ENCODE peak calls at places on chromosome 6, in four cellular contexts. A, V, Q and G are unnamed samples.

GRCh38 chr6:7047966-7048365 is 59.8 kb upstream of the RREB1 start:
- DNase-seq in A (no peak), V (peak; percentile 41), Q (no peak), G (no peak)

GRCh38 chr6:107574856-107575255 is 84.9 kb downstream of the SOBP start:
- DNase-seq in Q (no peak), A (no peak), V (no peak), G (no peak)

GRCh38 chr6:107564223-107564855 is 74.4 kb downstream of the SOBP start:
- DNase-seq in Q (no peak), V (no peak), A (no peak), G (no peak)

GRCh38 chr6:19988555-19988954 is 151.4 kb downstream of the ID4 start:
- DNase-seq in V (peak; percentile 9), Q (peak; percentile 27), A (no peak), G (no peak)

GRCh38 chr6:148055410-148055809 is 287.2 kb upstream of the SASH1 start:
- DNase-seq in Q (no peak), V (no peak), A (no peak), G (no peak)

GRCh38 chr6:37648465-37649330 is 49.0 kb downstream of the MDGA1 start:
- DNase-seq in V (no peak), Q (peak; percentile 23), A (peak; percentile 99), G (peak; percentile 100)

GRCh38 chr6:160781298-160781697 is 79.3 kb downstream of the PLG start:
- DNase-seq in Q (no peak), V (no peak), A (no peak), G (no peak)

GRCh38 chr6:140393665-140394064 is 1019.2 kb upstream of the CITED2 start:
- DNase-seq in V (peak; percentile 82), A (no peak), Q (no peak), G (no peak)

GRCh38 chr6:4394786-4395185 is 259.4 kb upstream of the ECI2 start:
- DNase-seq in A (no peak), V (no peak), Q (no peak), G (no peak)

GRCh38 chr6:134081506-134081905 is 29.1 kb upstream of the SLC2A12 start:
- DNase-seq in A (no peak), V (no peak), Q (no peak), G (no peak)

DNA sequence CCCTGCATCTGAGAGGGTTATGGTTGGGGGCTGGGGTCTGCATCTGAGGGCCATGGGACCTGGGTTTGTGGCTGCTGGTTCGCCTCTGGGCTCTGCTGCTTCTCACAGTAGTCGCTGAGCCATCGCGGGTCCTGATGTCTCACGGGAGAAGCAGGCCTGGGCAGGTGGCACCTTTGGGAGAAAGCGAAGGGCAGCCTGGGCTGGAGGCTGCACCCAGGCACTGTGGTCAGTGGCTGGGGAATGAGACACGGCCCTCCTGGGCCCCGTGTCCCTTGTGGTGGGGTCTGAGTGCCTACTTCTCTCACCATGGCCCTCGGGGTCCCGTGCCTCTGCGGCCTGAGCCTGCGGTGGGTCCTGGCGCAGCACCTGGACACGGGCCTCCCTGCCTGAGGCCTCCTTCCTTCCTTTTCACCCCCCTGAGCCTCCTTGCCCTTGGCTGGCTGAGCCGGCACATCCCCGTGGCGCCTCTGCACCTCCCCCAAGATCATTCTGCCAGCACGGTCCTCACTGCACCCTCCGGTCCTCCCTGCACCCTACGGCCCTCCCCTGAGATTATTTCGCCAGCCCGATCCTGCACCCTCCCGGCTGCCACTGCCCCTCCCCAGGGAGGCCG is 206.0 kb downstream of the ERMARD start:
- DNase-seq in A (no peak), V (no peak), Q (no peak), G (no peak)
- H3K14ac ChIP-seq in A (no peak overlapping the region), V (no peak overlapping the region), Q (no peak overlapping the region), G (no peak overlapping the region)

GRCh38 chr6:44671333-44671732 is 283.8 kb downstream of the CDC5L start:
- DNase-seq in A (no peak), V (no peak), Q (no peak), G (no peak)
- H3K14ac ChIP-seq in A (no peak overlapping the region), V (no peak overlapping the region), Q (no peak overlapping the region), G (no peak overlapping the region)

GRCh38 chr6:13427838-13428527 is 59.4 kb downstream of the GFOD1 start:
- DNase-seq in Q (no peak), A (peak; percentile 48), V (no peak), G (no peak)

GRCh38 chr6:13431059-13431656 is 56.2 kb downstream of the GFOD1 start:
- DNase-seq in A (no peak), V (no peak), Q (no peak), G (no peak)

GRCh38 chr6:13428528-13429405 is 58.6 kb downstream of the GFOD1 start:
- DNase-seq in Q (no peak), V (no peak), A (peak; percentile 49), G (no peak)

GRCh38 chr6:13427346-13427745 is 60.1 kb downstream of the GFOD1 start:
- DNase-seq in Q (no peak), V (no peak), A (no peak), G (no peak)

GRCh38 chr6:13429406-13429753 is 58.0 kb downstream of the GFOD1 start:
- DNase-seq in V (no peak), Q (no peak), A (no peak), G (no peak)
- H3K14ac ChIP-seq in V (no peak overlapping the region), Q (no peak overlapping the region), A (no peak overlapping the region), G (no peak overlapping the region)

DNA sequence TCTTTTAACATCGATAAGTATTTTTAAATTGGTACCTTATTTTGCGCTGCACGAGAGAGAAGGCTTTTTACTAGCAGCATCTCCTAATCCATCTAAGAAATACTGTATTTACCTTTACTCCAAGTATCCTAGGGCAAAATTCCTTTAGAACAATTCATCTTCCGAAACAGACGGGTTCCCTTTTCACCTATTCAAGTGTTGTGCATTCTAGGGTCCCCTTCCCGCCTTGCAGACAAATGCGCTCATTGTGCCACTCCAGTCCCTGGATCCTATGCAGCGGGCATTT is 735 bp upstream of the SCAF8 start:
- DNase-seq in A (peak; percentile 72), V (no peak), Q (no peak), G (no peak)
- H3K14ac ChIP-seq in A (peak overlapping the region; percentile 94), V (no peak overlapping the region), Q (no peak overlapping the region), G (no peak overlapping the region)

GRCh38 chr6:157380779-157381561 is at the start of gene ZDHHC14:
- DNase-seq in Q (peak; percentile 69), A (peak; percentile 52), V (peak; percentile 80), G (peak; percentile 73)
- H3K14ac ChIP-seq in Q (peak within 1 kb of the TSS; percentile 78), A (no peak within 1 kb of the TSS), V (peak within 1 kb of the TSS; percentile 75), G (no peak within 1 kb of the TSS)

GRCh38 chr6:31540640-31541039 is 1.2 kb downstream of the DDX39B start:
- DNase-seq in Q (no peak), V (no peak), A (no peak), G (no peak)

GRCh38 chr6:31541658-31542521 is at the start of gene DDX39B:
- DNase-seq in V (peak; percentile 98), Q (peak; percentile 92), A (peak; percentile 96), G (peak; percentile 90)

GRCh38 chr6:31543639-31544038 is 1.8 kb upstream of the DDX39B start:
- DNase-seq in A (no peak), Q (no peak), V (no peak), G (no peak)

GRCh38 chr6:31538805-31539400 is 2.9 kb downstream of the DDX39B start:
- DNase-seq in Q (no peak), V (no peak), A (no peak), G (no peak)

DNA sequence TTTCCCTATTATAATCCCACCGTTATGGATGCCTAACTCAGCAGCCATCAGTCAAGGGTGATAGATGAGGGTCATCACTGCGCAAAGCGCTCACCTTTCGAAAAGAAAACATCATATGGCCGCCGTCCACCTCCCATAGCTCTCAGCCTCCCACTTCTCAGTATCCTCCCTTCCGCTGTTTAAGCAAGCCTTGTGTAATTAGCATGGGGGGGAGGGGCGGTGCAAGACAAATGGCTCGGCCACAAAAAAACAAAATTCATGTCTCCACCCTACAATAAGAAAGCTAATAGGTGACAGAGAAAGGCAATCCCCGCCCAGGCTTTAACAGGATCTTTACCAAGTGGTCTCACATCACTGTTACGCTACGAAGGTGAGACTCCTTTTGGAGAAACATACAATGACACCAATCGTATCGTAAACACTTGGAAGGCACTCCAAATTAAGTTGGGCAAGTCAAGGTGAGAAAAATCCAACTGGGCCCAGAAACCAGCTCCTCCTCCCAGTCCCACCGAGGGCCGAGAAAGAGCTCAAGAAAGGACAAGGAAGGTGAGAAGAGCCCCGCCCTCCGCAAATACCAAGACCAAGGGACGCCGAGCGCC is 645 bp downstream of the DDX39B start:
- DNase-seq in Q (peak; percentile 29), V (peak; percentile 50), A (no peak), G (no peak)
- H3K14ac ChIP-seq in Q (no peak overlapping the region), V (peak overlapping the region; percentile 100), A (peak overlapping the region; percentile 64), G (no peak overlapping the region)

DNA sequence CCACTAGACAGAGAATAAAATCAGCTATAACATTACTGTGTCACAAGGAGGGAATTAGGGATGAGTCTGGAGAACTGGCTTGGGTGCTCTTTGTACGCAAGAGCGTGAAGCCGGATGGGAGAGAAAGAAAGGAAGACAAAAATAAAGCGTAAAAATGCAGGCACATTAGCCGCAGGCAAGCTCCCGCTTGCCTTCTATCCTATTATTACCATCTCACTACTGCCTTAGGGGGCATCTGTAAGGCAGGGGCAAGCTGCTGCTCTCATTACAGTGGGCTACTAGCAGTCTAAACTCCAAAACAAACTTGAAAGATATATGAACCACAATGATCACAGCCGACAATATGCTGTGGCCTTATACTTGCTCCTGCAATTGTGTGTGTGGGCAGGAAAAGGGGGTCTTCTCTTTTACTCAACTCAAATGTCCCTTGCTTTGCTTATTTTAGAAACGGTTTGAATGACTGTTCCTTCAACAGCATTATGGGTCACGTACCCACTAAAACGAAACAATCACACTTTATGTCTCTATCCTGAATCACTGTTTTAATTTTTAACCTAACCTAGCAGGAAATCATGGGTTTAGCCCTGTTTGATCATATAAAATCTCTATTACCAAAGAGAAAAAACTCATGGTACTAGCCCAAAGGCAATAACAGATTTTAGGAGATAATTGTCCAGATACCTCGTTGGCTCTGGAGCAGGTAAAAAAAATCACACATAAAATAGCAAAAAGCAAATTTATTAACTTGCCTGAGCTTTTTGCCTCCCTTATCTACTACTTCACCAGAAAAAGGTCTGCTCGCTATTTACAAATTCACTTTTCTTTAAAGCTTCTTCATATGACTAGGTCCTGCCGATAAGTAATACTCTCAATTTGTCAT is 82.1 kb downstream of the GJA10 start:
- DNase-seq in V (no peak), A (no peak), Q (no peak), G (no peak)
- H3K14ac ChIP-seq in V (no peak overlapping the region), A (no peak overlapping the region), Q (no peak overlapping the region), G (no peak overlapping the region)

GRCh38 chr6:43825187-43826115 is 55.4 kb downstream of the VEGFA start:
- DNase-seq in V (no peak), A (no peak), Q (no peak), G (no peak)
- H3K14ac ChIP-seq in V (no peak overlapping the region), A (no peak overlapping the region), Q (peak overlapping the region; percentile 10), G (no peak overlapping the region)

GRCh38 chr6:87152528-87152950 is 2.8 kb upstream of the ZNF292 start:
- DNase-seq in A (no peak), V (peak; percentile 16), Q (no peak), G (no peak)
- H3K14ac ChIP-seq in A (peak overlapping the region; percentile 39), V (peak overlapping the region; percentile 87), Q (no peak overlapping the region), G (no peak overlapping the region)